ENCODE peak calls at places on chromosomes 5 and 9, in five cellular contexts. C, Z, D, O and N are unnamed samples.

GRCh38 chr5:132183723-132184122 is 43.9 kb downstream of the P4HA2 start:
- DNase-seq in C (no peak), Z (no peak), D (peak; percentile 21), O (no peak), N (no peak)

GRCh38 chr5:34586117-34586885 is 69.8 kb upstream of the RAI14 start:
- DNase-seq in Z (no peak), O (no peak), C (no peak), D (peak; percentile 92), N (no peak)

GRCh38 chr5:173573126-173573960 is 43.1 kb downstream of the BOD1 start:
- DNase-seq in C (peak; percentile 56), Z (peak; percentile 70), D (peak; percentile 69), O (peak; percentile 81), N (peak; percentile 91)

GRCh38 chr9:107471562-107471961 is 18.0 kb downstream of the KLF4 start:
- DNase-seq in O (no peak), C (no peak), D (peak; percentile 64), Z (no peak), N (no peak)

GRCh38 chr5:9118852-9119251 is 427.0 kb downstream of the SEMA5A start:
- DNase-seq in D (no peak), Z (no peak), C (no peak), O (no peak), N (no peak)

GRCh38 chr5:162067138-162067537 is 435 bp upstream of the GABRG2 start:
- DNase-seq in Z (no peak), C (no peak), O (no peak), D (no peak), N (no peak)

GRCh38 chr9:135490166-135490870 is 10.2 kb upstream of the MRPS2 start:
- DNase-seq in O (no peak), Z (no peak), C (no peak), D (no peak), N (no peak)

GRCh38 chr5:154997746-154998145 is 15.8 kb upstream of the KIF4B start:
- DNase-seq in Z (no peak), D (no peak), C (no peak), O (no peak), N (no peak)

GRCh38 chr5:78526049-78526525 is 122.5 kb downstream of the LHFPL2 start:
- DNase-seq in O (no peak), C (no peak), D (peak; percentile 90), Z (no peak), N (no peak)

GRCh38 chr9:70921126-70921525 is 200.3 kb downstream of the TRPM3 start:
- DNase-seq in C (no peak), Z (no peak), D (peak; percentile 3), O (no peak), N (no peak)

GRCh38 chr9:129497837-129498450 is 123.0 kb downstream of the C9orf50 start:
- DNase-seq in D (no peak), O (no peak), Z (peak; percentile 40), C (no peak), N (no peak)

GRCh38 chr9:3856592-3856991 is 330.8 kb upstream of the RFX3 start:
- DNase-seq in Z (no peak), C (no peak), O (no peak), D (no peak), N (no peak)

GRCh38 chr5:116944171-116944570 is 369.5 kb upstream of the SEMA6A start:
- DNase-seq in O (peak; percentile 11), D (peak; percentile 48), Z (no peak), C (no peak), N (no peak)

GRCh38 chr5:14869286-14870164 is 2.1 kb downstream of the ANKH start:
- DNase-seq in Z (no peak), O (no peak), C (peak; percentile 28), D (no peak), N (no peak)

GRCh38 chr5:130955041-130955440 is 210.0 kb downstream of the HINT1 start:
- DNase-seq in D (no peak), O (no peak), Z (no peak), C (no peak), N (no peak)

GRCh38 chr5:169395136-169395535 is 94.2 kb upstream of the SLIT3 start:
- DNase-seq in Z (no peak), C (no peak), O (no peak), D (no peak), N (no peak)

GRCh38 chr5:151451626-151452520 is 4.5 kb downstream of the SLC36A1 start:
- DNase-seq in D (peak; percentile 35), O (no peak), Z (no peak), C (no peak), N (no peak)

GRCh38 chr9:82021198-82021597 is 32.6 kb downstream of the SPATA31D1 start:
- DNase-seq in Z (peak; percentile 66), O (peak; percentile 45), D (peak; percentile 81), C (no peak), N (no peak)

GRCh38 chr9:90141723-90142122 is 500.9 kb downstream of the DIRAS2 start:
- DNase-seq in D (peak; percentile 35), O (no peak), C (peak; percentile 24), Z (no peak), N (no peak)

GRCh38 chr5:102625446-102625845 is 126.6 kb upstream of the SLCO6A1 start:
- DNase-seq in O (no peak), C (no peak), D (no peak), Z (no peak), N (no peak)

GRCh38 chr9:89926691-89927220 is 321.9 kb downstream of the GADD45G start:
- DNase-seq in D (no peak), O (no peak), C (no peak), Z (no peak), N (no peak)

GRCh38 chr5:179226696-179227095 is 118.6 kb downstream of the ADAMTS2 start:
- DNase-seq in O (no peak), C (no peak), Z (no peak), D (no peak), N (no peak)

GRCh38 chr9:93904649-93905472 is 50.3 kb downstream of the BARX1 start:
- DNase-seq in D (no peak), O (no peak), C (no peak), Z (no peak), N (no peak)

GRCh38 chr9:77731008-77731698 is 83.0 kb upstream of the GNA14 start:
- DNase-seq in D (no peak), C (no peak), O (no peak), Z (no peak), N (no peak)

GRCh38 chr5:15106530-15107283 is 235.1 kb upstream of the ANKH start:
- DNase-seq in O (no peak), C (no peak), Z (no peak), D (no peak), N (no peak)

GRCh38 chr9:70324963-70325362 is 66.2 kb downstream of the SMC5 start:
- DNase-seq in C (no peak), D (peak; percentile 51), O (no peak), Z (no peak), N (no peak)

GRCh38 chr5:112583166-112583565 is 154.5 kb upstream of the APC start:
- DNase-seq in C (no peak), Z (no peak), O (no peak), D (no peak), N (no peak)

GRCh38 chr5:81486711-81487110 is 92.8 kb upstream of the ACOT12 start:
- DNase-seq in Z (no peak), C (no peak), O (no peak), D (no peak), N (no peak)

GRCh38 chr5:9437741-9438240 is 108.1 kb downstream of the SEMA5A start:
- DNase-seq in O (no peak), Z (peak; percentile 19), C (no peak), D (peak; percentile 93), N (no peak)

GRCh38 chr5:168858371-168858770 is 279.2 kb upstream of the PANK3 start:
- DNase-seq in D (no peak), Z (no peak), O (no peak), C (no peak), N (no peak)